ENCODE peak calls at places on chromosome 18, in five cellular contexts. One of them, this sample, is unnamed.

GRCh38 chr18:45856526-45856925 is 31.1 kb downstream of the SIGLEC15 start:
- DNase-seq in A549: no peak
- DNase-seq in fibroblast of lung: peak; percentile 90
- DNase-seq in activated CD4-positive, CD25-positive, alpha-beta regulatory T cell treated with anti-CD3 and anti-CD28 coated beads, Interleukin-2, amount 50 U/mL, for 16 hours: no peak
- DNase-seq in mesenteric fat pad: no peak
- DNase-seq in this sample: no peak

GRCh38 chr18:72799106-72799505 is 68.7 kb downstream of the NETO1 start:
- DNase-seq in fibroblast of lung: no peak
- DNase-seq in activated CD4-positive, CD25-positive, alpha-beta regulatory T cell treated with anti-CD3 and anti-CD28 coated beads, Interleukin-2, amount 50 U/mL, for 16 hours: no peak
- DNase-seq in mesenteric fat pad: no peak
- DNase-seq in A549: no peak
- DNase-seq in this sample: no peak

GRCh38 chr18:34661464-34662087 is 48.5 kb upstream of the DTNA start:
- DNase-seq in activated CD4-positive, CD25-positive, alpha-beta regulatory T cell treated with anti-CD3 and anti-CD28 coated beads, Interleukin-2, amount 50 U/mL, for 16 hours: no peak
- DNase-seq in A549: peak; percentile 25
- DNase-seq in mesenteric fat pad: no peak
- DNase-seq in fibroblast of lung: peak; percentile 65
- DNase-seq in this sample: no peak

GRCh38 chr18:51486735-51487366 is 289.4 kb upstream of the MEX3C start:
- DNase-seq in activated CD4-positive, CD25-positive, alpha-beta regulatory T cell treated with anti-CD3 and anti-CD28 coated beads, Interleukin-2, amount 50 U/mL, for 16 hours: no peak
- DNase-seq in mesenteric fat pad: no peak
- DNase-seq in fibroblast of lung: no peak
- DNase-seq in A549: no peak
- DNase-seq in this sample: no peak

GRCh38 chr18:39841133-39842041 is 2113.6 kb upstream of the PIK3C3 start:
- DNase-seq in fibroblast of lung: peak; percentile 86
- DNase-seq in mesenteric fat pad: no peak
- DNase-seq in A549: peak; percentile 28
- DNase-seq in activated CD4-positive, CD25-positive, alpha-beta regulatory T cell treated with anti-CD3 and anti-CD28 coated beads, Interleukin-2, amount 50 U/mL, for 16 hours: no peak
- DNase-seq in this sample: no peak

GRCh38 chr18:42437646-42438045 is 482.6 kb downstream of the PIK3C3 start:
- DNase-seq in fibroblast of lung: peak; percentile 1
- DNase-seq in activated CD4-positive, CD25-positive, alpha-beta regulatory T cell treated with anti-CD3 and anti-CD28 coated beads, Interleukin-2, amount 50 U/mL, for 16 hours: no peak
- DNase-seq in A549: no peak
- DNase-seq in mesenteric fat pad: no peak
- DNase-seq in this sample: no peak

GRCh38 chr18:25561923-25562322 is 210.0 kb upstream of the ZNF521 start:
- DNase-seq in fibroblast of lung: peak; percentile 47
- DNase-seq in A549: peak; percentile 2
- DNase-seq in activated CD4-positive, CD25-positive, alpha-beta regulatory T cell treated with anti-CD3 and anti-CD28 coated beads, Interleukin-2, amount 50 U/mL, for 16 hours: no peak
- DNase-seq in mesenteric fat pad: no peak
- DNase-seq in this sample: no peak

GRCh38 chr18:12291161-12291560 is 16.9 kb upstream of the TUBB6 start:
- DNase-seq in mesenteric fat pad: no peak
- DNase-seq in activated CD4-positive, CD25-positive, alpha-beta regulatory T cell treated with anti-CD3 and anti-CD28 coated beads, Interleukin-2, amount 50 U/mL, for 16 hours: no peak
- DNase-seq in fibroblast of lung: no peak
- DNase-seq in A549: no peak
- DNase-seq in this sample: no peak

GRCh38 chr18:78813898-78814297 is 165.7 kb upstream of the SALL3 start:
- DNase-seq in activated CD4-positive, CD25-positive, alpha-beta regulatory T cell treated with anti-CD3 and anti-CD28 coated beads, Interleukin-2, amount 50 U/mL, for 16 hours: no peak
- DNase-seq in A549: no peak
- DNase-seq in fibroblast of lung: no peak
- DNase-seq in mesenteric fat pad: peak; percentile 53
- DNase-seq in this sample: no peak

GRCh38 chr18:21489119-21489750 is 111.3 kb downstream of the ESCO1 start:
- DNase-seq in activated CD4-positive, CD25-positive, alpha-beta regulatory T cell treated with anti-CD3 and anti-CD28 coated beads, Interleukin-2, amount 50 U/mL, for 16 hours: no peak
- DNase-seq in A549: peak; percentile 36
- DNase-seq in mesenteric fat pad: no peak
- DNase-seq in fibroblast of lung: peak; percentile 72
- DNase-seq in this sample: no peak

GRCh38 chr18:49238433-49239042 is 221.9 kb downstream of the DYM start:
- DNase-seq in activated CD4-positive, CD25-positive, alpha-beta regulatory T cell treated with anti-CD3 and anti-CD28 coated beads, Interleukin-2, amount 50 U/mL, for 16 hours: no peak
- DNase-seq in mesenteric fat pad: no peak
- DNase-seq in fibroblast of lung: peak; percentile 53
- DNase-seq in A549: no peak
- DNase-seq in this sample: no peak

GRCh38 chr18:46642561-46642960 is 14.5 kb downstream of the LOXHD1 start:
- DNase-seq in activated CD4-positive, CD25-positive, alpha-beta regulatory T cell treated with anti-CD3 and anti-CD28 coated beads, Interleukin-2, amount 50 U/mL, for 16 hours: no peak
- DNase-seq in mesenteric fat pad: peak; percentile 81
- DNase-seq in A549: no peak
- DNase-seq in fibroblast of lung: no peak
- DNase-seq in this sample: no peak

GRCh38 chr18:62436636-62437519 is 85.9 kb upstream of the ZCCHC2 start:
- DNase-seq in mesenteric fat pad: peak; percentile 95
- DNase-seq in activated CD4-positive, CD25-positive, alpha-beta regulatory T cell treated with anti-CD3 and anti-CD28 coated beads, Interleukin-2, amount 50 U/mL, for 16 hours: no peak
- DNase-seq in fibroblast of lung: peak; percentile 85
- DNase-seq in A549: no peak
- DNase-seq in this sample: no peak

GRCh38 chr18:22705328-22705727 is 227.8 kb upstream of the RBBP8 start:
- DNase-seq in A549: peak; percentile 25
- DNase-seq in fibroblast of lung: peak; percentile 75
- DNase-seq in activated CD4-positive, CD25-positive, alpha-beta regulatory T cell treated with anti-CD3 and anti-CD28 coated beads, Interleukin-2, amount 50 U/mL, for 16 hours: no peak
- DNase-seq in mesenteric fat pad: no peak
- DNase-seq in this sample: no peak

This sample was measured in esophagus squamous epithelium.